ENCODE peak calls at places on chromosomes 11 and 22, in four cellular contexts. H is HepG2, T is K562, A is SK-N-SH. D is an unnamed sample.

GRCh38 chr11:47944555-47945128 is 35.7 kb upstream of the PTPRJ start:
- DNase-seq in H (no peak), T (peak; percentile 20), A (no peak), D (no peak)

GRCh38 chr11:94820480-94820879 is 52.3 kb downstream of the AMOTL1 start:
- DNase-seq in H (no peak), T (no peak), A (no peak), D (no peak)

GRCh38 chr11:44484211-44484610 is 81.3 kb upstream of the CD82 start:
- DNase-seq in H (peak; percentile 16), T (peak; percentile 39), A (peak; percentile 68), D (peak; percentile 48)

GRCh38 chr22:42716649-42717127 is 4.0 kb downstream of the A4GALT start:
- DNase-seq in H (no peak), T (no peak), A (no peak), D (no peak)

GRCh38 chr11:62497132-62497915 is 49.3 kb downstream of the AHNAK start:
- DNase-seq in H (peak; percentile 86), T (peak; percentile 38), A (peak; percentile 66), D (peak; percentile 46)

GRCh38 chr11:71580057-71581003 is 2.3 kb downstream of the KRTAP5-11 start:
- DNase-seq in H (peak; percentile 58), T (peak; percentile 70), A (peak; percentile 84), D (peak; percentile 69)

GRCh38 chr11:118532091-118532490 is 1.1 kb downstream of the TMEM25 start:
- DNase-seq in H (no peak), T (no peak), A (no peak), D (no peak)

GRCh38 chr11:128182844-128183243 is 404.5 kb downstream of the ETS1 start:
- DNase-seq in H (no peak), T (peak; percentile 42), A (no peak), D (no peak)

GRCh38 chr11:18986744-18987143 is 47.5 kb upstream of the MRGPRX1 start:
- DNase-seq in H (no peak), T (no peak), A (no peak), D (no peak)

GRCh38 chr11:66259976-66260375 is 8.5 kb upstream of the RAB1B start:
- DNase-seq in H (no peak), T (no peak), A (no peak), D (no peak)

GRCh38 chr11:64258356-64258755 is 7.0 kb downstream of the PLCB3 start:
- DNase-seq in H (no peak), T (no peak), A (no peak), D (no peak)

GRCh38 chr11:2523821-2524391 is 79.1 kb downstream of the KCNQ1 start:
- DNase-seq in H (no peak), T (no peak), A (peak; percentile 19), D (no peak)

GRCh38 chr22:28923826-28924732 is 40.7 kb downstream of the ZNRF3 start:
- DNase-seq in H (peak; percentile 98), T (no peak), A (peak; percentile 80), D (no peak)

GRCh38 chr22:26718905-26719304 is 61.5 kb downstream of the MIAT start:
- DNase-seq in H (no peak), T (no peak), A (no peak), D (no peak)

GRCh38 chr11:120354068-120354467 is 17.9 kb downstream of the ARHGEF12 start:
- DNase-seq in H (no peak), T (no peak), A (no peak), D (no peak)

GRCh38 chr11:30258679-30259078 is 27.9 kb downstream of the FSHB start:
- DNase-seq in H (no peak), T (no peak), A (no peak), D (no peak)

GRCh38 chr22:46076651-46077339 is 73.5 kb upstream of the PPARA start:
- DNase-seq in H (no peak), T (no peak), A (no peak), D (no peak)

GRCh38 chr22:42473484-42474193 is 41.4 kb upstream of the NFAM1 start:
- DNase-seq in H (peak; percentile 53), T (peak; percentile 60), A (peak; percentile 39), D (peak; percentile 61)

GRCh38 chr11:107731911-107732310 is 20.1 kb upstream of the SLN start:
- DNase-seq in H (no peak), T (no peak), A (no peak), D (no peak)

GRCh38 chr11:126310992-126311310 is 7.1 kb downstream of the DCPS start:
- DNase-seq in H (no peak), T (no peak), A (no peak), D (no peak)

GRCh38 chr22:17570851-17571631 is 7.7 kb downstream of the SLC25A18 start:
- DNase-seq in H (no peak), T (no peak), A (no peak), D (no peak)

GRCh38 chr22:43287441-43287840 is 55.7 kb downstream of the SCUBE1 start:
- DNase-seq in H (no peak), T (no peak), A (peak; percentile 75), D (no peak)

GRCh38 chr11:95363710-95364109 is 132.7 kb upstream of the SESN3 start:
- DNase-seq in H (peak; percentile 16), T (peak; percentile 60), A (no peak), D (no peak)

GRCh38 chr11:74208507-74208906 is 37.4 kb downstream of the PPME1 start:
- DNase-seq in H (no peak), T (no peak), A (no peak), D (no peak)

GRCh38 chr11:119536801-119537200 is 113.8 kb upstream of the THY1 start:
- DNase-seq in H (no peak), T (no peak), A (no peak), D (no peak)

GRCh38 chr11:10778217-10778970 is 27.3 kb downstream of the CTR9 start:
- DNase-seq in H (no peak), T (no peak), A (peak; percentile 78), D (no peak)

GRCh38 chr11:120945042-120945441 is 78.9 kb upstream of the TBCEL start:
- DNase-seq in H (no peak), T (peak; percentile 13), A (no peak), D (no peak)

GRCh38 chr11:74696932-74697687 is 34.1 kb downstream of the CHRDL2 start:
- DNase-seq in H (peak; percentile 26), T (peak; percentile 29), A (no peak), D (no peak)

GRCh38 chr11:15710593-15711260 is 596.0 kb downstream of the INSC start:
- DNase-seq in H (no peak), T (no peak), A (no peak), D (no peak)

GRCh38 chr11:110782616-110783015 is 70.4 kb upstream of the ARHGAP20 start:
- DNase-seq in H (no peak), T (no peak), A (no peak), D (no peak)

GRCh38 chr11:79052539-79052938 is 388.3 kb downstream of the TENM4 start:
- DNase-seq in H (no peak), T (peak; percentile 8), A (no peak), D (peak; percentile 44)

DNA sequence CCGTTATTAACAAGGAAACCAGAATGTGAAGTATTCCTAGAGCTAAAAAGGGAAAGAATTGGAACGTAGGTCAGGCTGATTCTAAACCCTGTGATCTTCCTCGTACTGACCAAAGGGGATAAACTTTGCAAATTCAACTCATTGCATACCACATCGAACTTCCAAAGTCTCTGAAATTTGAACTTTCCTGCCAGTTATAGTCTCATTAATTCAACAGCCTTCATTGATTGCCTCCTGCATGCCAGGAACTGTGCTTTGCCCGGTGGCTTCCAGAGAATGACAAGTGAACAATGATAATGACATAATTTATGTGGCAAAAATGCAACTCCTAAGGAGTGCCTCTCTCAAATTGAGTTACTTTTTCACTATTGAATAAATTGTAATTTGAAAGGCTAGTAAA is 107.7 kb upstream of the LDLRAD3 start:
- DNase-seq in H (no peak), T (no peak), A (no peak), D (no peak)
- TF ChIP-seq FOXM1 in H (no peak), T (no peak), A (no peak), D (no peak)

GRCh38 chr11:131195801-131196517 is 174.5 kb upstream of the NTM start:
- DNase-seq in H (no peak), T (no peak), A (peak; percentile 76), D (no peak)

GRCh38 chr11:131190446-131190845 is 180.0 kb upstream of the NTM start:
- DNase-seq in H (no peak), T (no peak), A (no peak), D (no peak)

GRCh38 chr11:131198161-131198560 is 172.3 kb upstream of the NTM start:
- DNase-seq in H (no peak), T (no peak), A (no peak), D (no peak)

GRCh38 chr11:131193101-131193501 is 177.3 kb upstream of the NTM start:
- DNase-seq in H (no peak), T (no peak), A (no peak), D (no peak)

GRCh38 chr11:131192628-131193027 is 177.8 kb upstream of the NTM start:
- DNase-seq in H (no peak), T (no peak), A (no peak), D (no peak)
- TF ChIP-seq FOXM1 in H (no peak), T (no peak), A (no peak), D (no peak)

DNA sequence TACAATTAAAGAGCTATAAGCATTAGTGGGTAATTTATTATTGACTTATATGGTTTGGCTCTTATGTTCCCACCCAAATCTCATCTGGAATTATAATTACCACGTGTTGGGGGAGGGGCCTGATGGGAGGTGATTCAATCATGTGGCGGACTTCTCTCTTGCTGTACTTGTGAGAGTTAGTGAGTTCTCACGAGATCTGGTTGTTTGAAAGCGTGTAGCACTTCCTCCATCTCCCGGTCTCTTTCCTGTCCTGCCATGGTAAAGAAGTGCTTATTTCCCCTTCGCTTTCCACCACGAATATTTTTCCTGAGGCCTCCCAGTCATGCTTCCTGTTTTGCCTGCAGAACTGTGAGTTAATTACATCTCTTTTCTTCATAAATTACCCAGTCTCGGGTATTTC is 28.1 kb upstream of the CHORDC1 start:
- DNase-seq in H (peak; percentile 72), T (no peak), A (no peak), D (no peak)
- TF ChIP-seq FOXM1 in H (no peak), T (no peak), A (no peak), D (no peak)

GRCh38 chr22:47288640-47289039 is 526.2 kb downstream of the TBC1D22A start:
- DNase-seq in H (no peak), T (no peak), A (no peak), D (no peak)

GRCh38 chr22:47287516-47287915 is 525.1 kb downstream of the TBC1D22A start:
- DNase-seq in H (no peak), T (no peak), A (no peak), D (no peak)

GRCh38 chr22:47290706-47291430 is 528.4 kb downstream of the TBC1D22A start:
- DNase-seq in H (no peak), T (no peak), A (no peak), D (no peak)

GRCh38 chr22:47291565-47292495 is 529.4 kb downstream of the TBC1D22A start:
- DNase-seq in H (no peak), T (no peak), A (no peak), D (no peak)

DNA sequence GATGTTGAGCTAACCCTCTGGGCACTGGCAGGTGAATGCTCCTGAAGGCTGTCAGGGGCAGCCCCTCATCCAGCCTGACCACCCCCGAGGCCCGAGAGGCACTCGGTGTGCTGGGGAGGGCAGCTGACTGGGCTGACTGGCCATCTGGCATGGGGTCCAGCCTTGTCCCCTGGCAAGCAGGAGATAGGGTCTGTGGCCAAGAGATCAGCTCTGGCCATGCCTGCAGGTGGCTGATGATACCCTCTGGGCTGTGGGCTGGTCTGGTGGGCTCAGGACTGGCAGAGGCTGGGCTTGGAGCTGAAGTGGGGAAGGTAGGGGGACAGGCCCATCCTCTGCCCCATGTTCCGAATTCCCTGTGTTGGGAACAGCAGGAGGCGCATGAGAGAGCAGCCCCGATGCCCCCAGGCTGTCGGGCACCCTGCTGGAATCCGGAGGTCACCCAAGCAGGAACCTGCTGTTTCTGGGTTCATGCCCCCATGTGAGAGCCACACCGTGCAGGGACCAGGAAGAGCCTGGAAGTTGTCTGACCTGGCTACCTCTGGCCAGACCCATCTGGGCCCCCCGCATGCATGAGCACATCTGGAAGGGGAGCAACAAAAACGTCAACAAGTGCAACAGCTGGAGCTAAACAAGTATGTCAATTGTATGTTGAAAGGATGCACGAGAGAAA is 527.0 kb downstream of the TBC1D22A start:
- DNase-seq in H (no peak), T (no peak), A (no peak), D (no peak)
- TF ChIP-seq FOXM1 in H (no peak), T (no peak), A (no peak), D (no peak)